ENCODE peak calls at places on chromosome 3, in nine cellular contexts. C, V, B, G, O, H, Z, E and F are unnamed samples.

GRCh38 chr3:63960048-63960711 is 48.0 kb upstream of the SCAANT1 start:
- DNase-seq in C (no peak), V (no peak), B (no peak), G (no peak), O (no peak), H (no peak), Z (peak), E (peak), F (no peak)

GRCh38 chr3:149968216-149968615 is 2.5 kb downstream of the PFN2 start:
- DNase-seq in C (no peak), V (no peak), B (no peak), G (no peak), O (peak), H (no peak), Z (peak), E (no peak), F (no peak)

GRCh38 chr3:195443391-195443989 is 670 bp upstream of the ACAP2 start:
- DNase-seq in C (peak), V (no peak), B (peak), G (no peak), O (no peak), H (no peak), Z (no peak), E (no peak), F (no peak)

GRCh38 chr3:128316456-128316855 is 150.2 kb downstream of the DNAJB8 start:
- DNase-seq in C (peak), V (no peak), B (no peak), G (peak), O (no peak), H (no peak), Z (no peak), E (no peak), F (no peak)

GRCh38 chr3:59056706-59057105 is 6.9 kb upstream of the CFAP20DC start:
- DNase-seq in C (no peak), V (no peak), B (no peak), G (no peak), O (no peak), H (no peak), Z (no peak), E (no peak), F (no peak)

GRCh38 chr3:171835116-171835515 is 8.0 kb upstream of the TMEM212 start:
- DNase-seq in C (no peak), V (no peak), B (no peak), G (no peak), O (no peak), H (no peak), Z (no peak), E (no peak), F (no peak)

GRCh38 chr3:44659434-44659833 is 10.9 kb downstream of the ZNF35 start:
- DNase-seq in C (no peak), V (no peak), B (no peak), G (no peak), O (no peak), H (no peak), Z (no peak), E (no peak), F (no peak)

GRCh38 chr3:143895805-143896204 is 47.5 kb upstream of the SLC9A9 start:
- DNase-seq in C (no peak), V (peak), B (no peak), G (no peak), O (no peak), H (no peak), Z (peak), E (no peak), F (no peak)

GRCh38 chr3:65902304-65902793 is 136.4 kb downstream of the MAGI1 start:
- DNase-seq in C (peak), V (no peak), B (no peak), G (no peak), O (peak), H (no peak), Z (peak), E (no peak), F (peak)

GRCh38 chr3:80734483-80734882 is 966.7 kb upstream of the ROBO1 start:
- DNase-seq in C (no peak), V (no peak), B (no peak), G (no peak), O (no peak), H (no peak), Z (no peak), E (no peak), F (no peak)

GRCh38 chr3:112629425-112629824 is 11.5 kb downstream of the CCDC80 start:
- DNase-seq in C (no peak), V (no peak), B (no peak), G (no peak), O (no peak), H (peak), Z (peak), E (peak), F (no peak)

GRCh38 chr3:161430307-161430706 is 59.0 kb upstream of the SPTSSB start:
- DNase-seq in C (no peak), V (no peak), B (no peak), G (no peak), O (no peak), H (no peak), Z (no peak), E (no peak), F (no peak)

GRCh38 chr3:143973352-143974021 is 1.9 kb downstream of the DIPK2A start:
- DNase-seq in C (no peak), V (no peak), B (no peak), G (no peak), O (no peak), H (peak), Z (peak), E (peak), F (no peak)

GRCh38 chr3:55701997-55702396 is 214.9 kb upstream of the WNT5A start:
- DNase-seq in C (no peak), V (no peak), B (no peak), G (no peak), O (no peak), H (no peak), Z (no peak), E (no peak), F (no peak)

GRCh38 chr3:124351430-124352142 is 359.7 kb upstream of the ROPN1 start:
- DNase-seq in C (no peak), V (peak), B (peak), G (no peak), O (peak), H (peak), Z (peak), E (peak), F (peak)

GRCh38 chr3:78872195-78872594 is 895.6 kb downstream of the ROBO1 start:
- DNase-seq in C (no peak), V (no peak), B (no peak), G (no peak), O (peak), H (no peak), Z (no peak), E (no peak), F (no peak)

DNA sequence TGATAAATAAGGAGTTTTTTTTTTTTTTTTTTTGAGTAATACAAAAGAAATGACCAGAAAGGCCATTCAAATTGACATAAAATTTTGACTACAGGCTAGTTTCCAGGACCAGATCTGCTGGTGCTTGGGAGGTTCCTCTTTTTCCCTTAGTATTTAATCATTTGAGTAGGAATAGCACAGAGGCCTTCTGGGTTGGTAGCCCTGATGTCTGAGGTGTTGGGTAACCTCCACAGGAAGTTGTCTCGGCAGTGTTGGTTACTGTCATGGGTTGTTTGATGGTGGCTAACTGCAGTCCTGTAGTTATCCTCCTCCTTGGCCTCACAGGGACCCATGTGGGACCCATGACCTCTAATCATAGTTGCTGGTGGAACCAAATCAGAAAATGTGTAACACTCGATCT is 91.1 kb downstream of the USP13 start:
- DNase-seq in C (no peak), V (no peak), B (no peak), G (no peak), O (no peak), H (no peak), Z (no peak), E (no peak), F (no peak)
- TF ChIP-seq CTCF in C (no peak), V (no peak), B (no peak), G (no peak), O (no peak), H (no peak), Z (no peak), E (no peak), F (no peak)

DNA sequence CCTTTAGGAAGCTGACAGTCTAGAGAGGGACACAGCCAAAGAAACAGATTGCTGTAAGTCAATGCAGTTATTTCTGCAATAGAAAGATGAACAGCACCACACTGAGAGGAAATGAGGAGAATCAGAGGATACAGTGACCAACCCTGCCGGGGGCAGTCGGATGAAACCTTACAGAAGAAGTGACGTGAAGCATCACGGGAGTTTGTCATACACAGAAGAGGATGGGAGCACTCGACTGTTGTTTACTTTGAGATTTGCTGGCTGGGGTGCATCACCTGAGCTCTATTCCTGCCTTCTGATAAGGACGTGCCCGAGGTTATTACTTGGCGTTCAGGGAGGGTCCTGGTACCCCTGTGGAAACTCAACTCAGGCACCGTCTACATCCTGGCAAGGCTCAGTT is 45.4 kb downstream of the MAGEF1 start:
- DNase-seq in C (no peak), V (no peak), B (no peak), G (no peak), O (no peak), H (no peak), Z (no peak), E (no peak), F (no peak)
- TF ChIP-seq CTCF in C (no peak), V (no peak), B (no peak), G (no peak), O (no peak), H (no peak), Z (no peak), E (no peak), F (no peak)

DNA sequence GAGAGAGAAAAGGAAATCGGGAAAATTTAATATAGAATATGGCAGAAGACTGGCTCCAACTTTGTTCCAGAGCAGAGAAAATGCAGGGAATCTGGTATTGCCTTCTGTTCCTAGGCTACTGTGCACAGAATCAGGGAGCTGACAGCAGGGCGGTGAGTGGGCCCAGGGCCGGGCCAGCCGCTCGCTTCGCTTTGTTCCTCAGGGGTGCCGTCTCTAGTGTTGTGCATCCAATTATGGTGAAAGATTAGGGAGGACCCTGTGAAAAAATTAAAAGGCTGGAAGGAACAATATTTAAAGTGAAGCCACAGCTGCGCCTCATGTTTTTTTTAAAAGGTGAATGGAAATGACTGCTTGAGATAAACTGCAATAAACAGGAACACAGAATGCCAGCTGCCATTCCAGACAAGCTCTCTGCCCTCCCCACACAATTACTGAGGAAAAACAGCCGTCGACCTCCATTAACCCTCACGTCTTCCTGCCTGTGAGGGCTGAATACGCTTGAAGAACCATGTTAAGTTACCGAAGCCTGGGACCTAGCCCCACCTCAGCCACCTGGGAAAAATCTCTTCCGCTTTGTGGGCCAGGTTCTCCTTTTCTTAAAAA is 132.0 kb upstream of the IL12A start:
- DNase-seq in C (no peak), V (no peak), B (no peak), G (no peak), O (peak), H (no peak), Z (no peak), E (no peak), F (peak)
- TF ChIP-seq CTCF in C (no peak), V (no peak), B (no peak), G (no peak), O (no peak), H (no peak), Z (no peak), E (no peak), F (no peak)

GRCh38 chr3:174223611-174224010 is 635.5 kb upstream of the NAALADL2 start:
- DNase-seq in C (no peak), V (no peak), B (no peak), G (no peak), O (no peak), H (no peak), Z (no peak), E (no peak), F (no peak)

GRCh38 chr3:174219738-174220137 is 639.4 kb upstream of the NAALADL2 start:
- DNase-seq in C (no peak), V (no peak), B (no peak), G (no peak), O (no peak), H (no peak), Z (no peak), E (no peak), F (no peak)

GRCh38 chr3:174221155-174221554 is 638.0 kb upstream of the NAALADL2 start:
- DNase-seq in C (no peak), V (no peak), B (no peak), G (no peak), O (no peak), H (no peak), Z (no peak), E (no peak), F (no peak)

GRCh38 chr3:174218011-174218410 is 641.1 kb upstream of the NAALADL2 start:
- DNase-seq in C (no peak), V (no peak), B (no peak), G (no peak), O (no peak), H (no peak), Z (no peak), E (no peak), F (no peak)

DNA sequence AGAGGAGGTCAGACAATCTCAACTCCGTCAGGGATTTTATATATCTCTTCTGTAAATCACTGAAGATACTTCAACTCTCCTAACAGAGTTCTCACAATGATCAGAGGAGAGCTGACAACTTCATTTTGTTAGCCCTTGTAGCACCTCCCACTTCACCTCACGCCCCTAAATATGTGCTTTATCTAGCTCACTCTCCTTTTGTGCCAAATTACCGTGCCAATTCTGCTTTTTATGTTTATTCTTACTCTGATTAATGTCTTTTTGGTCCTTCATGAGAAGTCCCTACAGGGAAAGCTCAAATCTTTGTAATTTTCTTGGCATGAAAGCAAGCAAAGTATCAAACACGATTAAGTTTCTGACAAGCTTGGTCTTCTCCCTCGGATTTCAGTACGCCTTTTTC is 636.1 kb upstream of the NAALADL2 start:
- DNase-seq in C (no peak), V (no peak), B (no peak), G (no peak), O (no peak), H (no peak), Z (no peak), E (no peak), F (no peak)
- TF ChIP-seq CTCF in C (no peak), V (no peak), B (no peak), G (no peak), O (no peak), H (no peak), Z (no peak), E (no peak), F (no peak)

DNA sequence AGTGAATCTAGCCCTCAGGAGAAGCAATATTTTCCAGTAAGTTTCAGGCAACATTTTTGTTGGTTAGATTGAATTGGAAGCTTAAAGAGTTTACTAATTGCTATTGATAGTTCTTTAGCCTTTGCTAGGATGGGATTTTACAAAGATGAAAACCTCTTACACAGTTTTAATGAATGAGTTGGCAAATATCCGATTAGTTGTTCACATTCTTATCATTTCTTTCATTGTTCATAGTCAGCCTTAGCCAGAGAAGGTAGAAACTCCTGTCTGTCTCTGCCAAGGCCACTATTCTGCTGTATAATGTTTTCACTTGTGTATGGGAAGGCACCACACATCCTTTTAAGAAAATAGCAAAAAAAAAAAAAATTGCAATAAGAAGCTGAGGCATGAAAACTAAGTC is 222.0 kb upstream of the MANF start:
- DNase-seq in C (no peak), V (no peak), B (no peak), G (no peak), O (no peak), H (no peak), Z (no peak), E (no peak), F (no peak)
- TF ChIP-seq CTCF in C (no peak), V (no peak), B (no peak), G (no peak), O (no peak), H (no peak), Z (no peak), E (no peak), F (no peak)

GRCh38 chr3:183555541-183556081 is at the start of gene KLHL6:
- DNase-seq in C (no peak), V (peak), B (no peak), G (no peak), O (peak), H (no peak), Z (no peak), E (no peak), F (no peak)

GRCh38 chr3:183563686-183563941 is 8.1 kb upstream of the KLHL6 start:
- DNase-seq in C (no peak), V (no peak), B (no peak), G (no peak), O (no peak), H (no peak), Z (no peak), E (no peak), F (no peak)

GRCh38 chr3:183564046-183564445 is 8.5 kb upstream of the KLHL6 start:
- DNase-seq in C (no peak), V (no peak), B (no peak), G (no peak), O (no peak), H (no peak), Z (no peak), E (no peak), F (no peak)

GRCh38 chr3:183560607-183561006 is 5.1 kb upstream of the KLHL6 start:
- DNase-seq in C (no peak), V (peak), B (no peak), G (no peak), O (peak), H (peak), Z (no peak), E (no peak), F (no peak)
- TF ChIP-seq CTCF in C (no peak), V (peak), B (peak), G (no peak), O (no peak), H (peak), Z (no peak), E (no peak), F (no peak)